ENCODE peak calls at places on chromosomes 13 and 19, in nine cellular contexts. One of them, this sample, is unnamed.

GRCh38 chr13:25231537-25231936 is 55.8 kb downstream of the MTMR6 start:
- DNase-seq in epithelial cell of esophagus: no peak
- DNase-seq in ascending aorta: no peak
- DNase-seq in A549: no peak
- DNase-seq in neural progenitor cell: no peak
- DNase-seq in heart right ventricle: no peak
- DNase-seq in endodermal cell: no peak
- DNase-seq in body of pancreas: no peak
- DNase-seq in choroid plexus epithelial cell: no peak
- DNase-seq in this sample: no peak

GRCh38 chr13:41356788-41357187 is 45.7 kb downstream of the NAA16 start:
- DNase-seq in epithelial cell of esophagus: peak; percentile 11
- DNase-seq in ascending aorta: no peak
- DNase-seq in A549: no peak
- DNase-seq in neural progenitor cell: no peak
- DNase-seq in heart right ventricle: no peak
- DNase-seq in endodermal cell: no peak
- DNase-seq in body of pancreas: no peak
- DNase-seq in choroid plexus epithelial cell: no peak
- DNase-seq in this sample: no peak

GRCh38 chr19:12997225-12997966 is 2.1 kb downstream of the NFIX start:
- DNase-seq in epithelial cell of esophagus: no peak
- DNase-seq in ascending aorta: no peak
- DNase-seq in A549: no peak
- DNase-seq in neural progenitor cell: no peak
- DNase-seq in heart right ventricle: no peak
- DNase-seq in endodermal cell: no peak
- DNase-seq in body of pancreas: no peak
- DNase-seq in choroid plexus epithelial cell: no peak
- DNase-seq in this sample: no peak

GRCh38 chr19:54178581-54179261 is 5.8 kb upstream of the TMC4 start:
- DNase-seq in epithelial cell of esophagus: no peak
- DNase-seq in ascending aorta: no peak
- DNase-seq in A549: no peak
- DNase-seq in neural progenitor cell: peak; percentile 66
- DNase-seq in heart right ventricle: no peak
- DNase-seq in endodermal cell: peak; percentile 87
- DNase-seq in body of pancreas: peak; percentile 45
- DNase-seq in choroid plexus epithelial cell: no peak
- DNase-seq in this sample: no peak

GRCh38 chr13:93942016-93942415 is 537.5 kb downstream of the DCT start:
- DNase-seq in epithelial cell of esophagus: peak; percentile 19
- DNase-seq in ascending aorta: no peak
- DNase-seq in A549: no peak
- DNase-seq in neural progenitor cell: no peak
- DNase-seq in heart right ventricle: no peak
- DNase-seq in endodermal cell: no peak
- DNase-seq in body of pancreas: no peak
- DNase-seq in choroid plexus epithelial cell: no peak
- DNase-seq in this sample: no peak

GRCh38 chr13:77745784-77746183 is 48.3 kb downstream of the SLAIN1 start:
- DNase-seq in epithelial cell of esophagus: no peak
- DNase-seq in ascending aorta: no peak
- DNase-seq in A549: no peak
- DNase-seq in neural progenitor cell: no peak
- DNase-seq in heart right ventricle: no peak
- DNase-seq in endodermal cell: no peak
- DNase-seq in body of pancreas: no peak
- DNase-seq in choroid plexus epithelial cell: no peak
- DNase-seq in this sample: no peak

GRCh38 chr13:75656590-75656989 is 20.5 kb downstream of the LMO7 start:
- DNase-seq in epithelial cell of esophagus: peak; percentile 55
- DNase-seq in ascending aorta: no peak
- DNase-seq in A549: no peak
- DNase-seq in neural progenitor cell: no peak
- DNase-seq in heart right ventricle: no peak
- DNase-seq in endodermal cell: no peak
- DNase-seq in body of pancreas: no peak
- DNase-seq in choroid plexus epithelial cell: no peak
- DNase-seq in this sample: no peak

GRCh38 chr13:114101831-114102520 is 30.4 kb downstream of the RASA3 start:
- DNase-seq in epithelial cell of esophagus: no peak
- DNase-seq in ascending aorta: no peak
- DNase-seq in A549: no peak
- DNase-seq in neural progenitor cell: no peak
- DNase-seq in heart right ventricle: peak; percentile 14
- DNase-seq in endodermal cell: peak; percentile 45
- DNase-seq in body of pancreas: no peak
- DNase-seq in choroid plexus epithelial cell: no peak
- DNase-seq in this sample: no peak

GRCh38 chr13:113432509-113433270 is 20.6 kb downstream of the ADPRHL1 start:
- DNase-seq in epithelial cell of esophagus: no peak
- DNase-seq in ascending aorta: no peak
- DNase-seq in A549: no peak
- DNase-seq in neural progenitor cell: no peak
- DNase-seq in heart right ventricle: no peak
- DNase-seq in endodermal cell: peak; percentile 35
- DNase-seq in body of pancreas: no peak
- DNase-seq in choroid plexus epithelial cell: no peak
- DNase-seq in this sample: no peak

GRCh38 chr13:66296875-66297274 is 933.3 kb downstream of the PCDH9 start:
- DNase-seq in epithelial cell of esophagus: no peak
- DNase-seq in ascending aorta: no peak
- DNase-seq in A549: no peak
- DNase-seq in neural progenitor cell: no peak
- DNase-seq in heart right ventricle: no peak
- DNase-seq in endodermal cell: no peak
- DNase-seq in body of pancreas: no peak
- DNase-seq in choroid plexus epithelial cell: no peak
- DNase-seq in this sample: no peak

GRCh38 chr19:33459220-33459619 is 62.4 kb downstream of the PEPD start:
- DNase-seq in epithelial cell of esophagus: no peak
- DNase-seq in ascending aorta: no peak
- DNase-seq in A549: no peak
- DNase-seq in neural progenitor cell: no peak
- DNase-seq in heart right ventricle: no peak
- DNase-seq in endodermal cell: peak; percentile 21
- DNase-seq in body of pancreas: peak; percentile 16
- DNase-seq in choroid plexus epithelial cell: no peak
- DNase-seq in this sample: no peak

GRCh38 chr19:5308471-5309437 is 31.9 kb downstream of the PTPRS start:
- DNase-seq in epithelial cell of esophagus: peak; percentile 43
- DNase-seq in ascending aorta: peak; percentile 47
- DNase-seq in A549: no peak
- DNase-seq in neural progenitor cell: no peak
- DNase-seq in heart right ventricle: peak; percentile 54
- DNase-seq in endodermal cell: no peak
- DNase-seq in body of pancreas: peak; percentile 74
- DNase-seq in choroid plexus epithelial cell: peak; percentile 95
- DNase-seq in this sample: no peak

GRCh38 chr13:61824168-61824567 is 408.5 kb upstream of the PCDH20 start:
- DNase-seq in epithelial cell of esophagus: no peak
- DNase-seq in ascending aorta: no peak
- DNase-seq in A549: no peak
- DNase-seq in neural progenitor cell: no peak
- DNase-seq in heart right ventricle: no peak
- DNase-seq in endodermal cell: no peak
- DNase-seq in body of pancreas: no peak
- DNase-seq in choroid plexus epithelial cell: no peak
- DNase-seq in this sample: no peak

GRCh38 chr13:30134578-30134977 is 172.8 kb downstream of the KATNAL1 start:
- DNase-seq in epithelial cell of esophagus: no peak
- DNase-seq in ascending aorta: no peak
- DNase-seq in A549: no peak
- DNase-seq in neural progenitor cell: no peak
- DNase-seq in heart right ventricle: no peak
- DNase-seq in endodermal cell: no peak
- DNase-seq in body of pancreas: no peak
- DNase-seq in choroid plexus epithelial cell: no peak
- DNase-seq in this sample: no peak

GRCh38 chr13:94339116-94339687 is 140.3 kb downstream of the DCT start:
- DNase-seq in epithelial cell of esophagus: no peak
- DNase-seq in ascending aorta: no peak
- DNase-seq in A549: no peak
- DNase-seq in neural progenitor cell: no peak
- DNase-seq in heart right ventricle: no peak
- DNase-seq in endodermal cell: no peak
- DNase-seq in body of pancreas: no peak
- DNase-seq in choroid plexus epithelial cell: peak; percentile 31
- DNase-seq in this sample: no peak

GRCh38 chr13:59112375-59112774 is 1051.4 kb downstream of the DIAPH3 start:
- DNase-seq in epithelial cell of esophagus: peak; percentile 49
- DNase-seq in ascending aorta: no peak
- DNase-seq in A549: peak; percentile 1
- DNase-seq in neural progenitor cell: peak; percentile 15
- DNase-seq in heart right ventricle: no peak
- DNase-seq in endodermal cell: no peak
- DNase-seq in body of pancreas: peak; percentile 30
- DNase-seq in choroid plexus epithelial cell: peak; percentile 99
- DNase-seq in this sample: peak; percentile 96

GRCh38 chr13:34208326-34208725 is 390.4 kb downstream of the RFC3 start:
- DNase-seq in epithelial cell of esophagus: no peak
- DNase-seq in ascending aorta: no peak
- DNase-seq in A549: no peak
- DNase-seq in neural progenitor cell: no peak
- DNase-seq in heart right ventricle: no peak
- DNase-seq in endodermal cell: no peak
- DNase-seq in body of pancreas: no peak
- DNase-seq in choroid plexus epithelial cell: peak; percentile 31
- DNase-seq in this sample: no peak

GRCh38 chr13:75547917-75548316 is 1.7 kb upstream of the UCHL3 start:
- DNase-seq in epithelial cell of esophagus: peak; percentile 30
- DNase-seq in ascending aorta: no peak
- DNase-seq in A549: no peak
- DNase-seq in neural progenitor cell: no peak
- DNase-seq in heart right ventricle: no peak
- DNase-seq in endodermal cell: no peak
- DNase-seq in body of pancreas: no peak
- DNase-seq in choroid plexus epithelial cell: no peak
- DNase-seq in this sample: no peak

GRCh38 chr13:30744056-30744684 is 8.8 kb downstream of the ALOX5AP start:
- DNase-seq in epithelial cell of esophagus: peak; percentile 36
- DNase-seq in ascending aorta: peak; percentile 62
- DNase-seq in A549: peak; percentile 35
- DNase-seq in neural progenitor cell: no peak
- DNase-seq in heart right ventricle: no peak
- DNase-seq in endodermal cell: no peak
- DNase-seq in body of pancreas: peak; percentile 65
- DNase-seq in choroid plexus epithelial cell: peak; percentile 57
- DNase-seq in this sample: no peak

DNA sequence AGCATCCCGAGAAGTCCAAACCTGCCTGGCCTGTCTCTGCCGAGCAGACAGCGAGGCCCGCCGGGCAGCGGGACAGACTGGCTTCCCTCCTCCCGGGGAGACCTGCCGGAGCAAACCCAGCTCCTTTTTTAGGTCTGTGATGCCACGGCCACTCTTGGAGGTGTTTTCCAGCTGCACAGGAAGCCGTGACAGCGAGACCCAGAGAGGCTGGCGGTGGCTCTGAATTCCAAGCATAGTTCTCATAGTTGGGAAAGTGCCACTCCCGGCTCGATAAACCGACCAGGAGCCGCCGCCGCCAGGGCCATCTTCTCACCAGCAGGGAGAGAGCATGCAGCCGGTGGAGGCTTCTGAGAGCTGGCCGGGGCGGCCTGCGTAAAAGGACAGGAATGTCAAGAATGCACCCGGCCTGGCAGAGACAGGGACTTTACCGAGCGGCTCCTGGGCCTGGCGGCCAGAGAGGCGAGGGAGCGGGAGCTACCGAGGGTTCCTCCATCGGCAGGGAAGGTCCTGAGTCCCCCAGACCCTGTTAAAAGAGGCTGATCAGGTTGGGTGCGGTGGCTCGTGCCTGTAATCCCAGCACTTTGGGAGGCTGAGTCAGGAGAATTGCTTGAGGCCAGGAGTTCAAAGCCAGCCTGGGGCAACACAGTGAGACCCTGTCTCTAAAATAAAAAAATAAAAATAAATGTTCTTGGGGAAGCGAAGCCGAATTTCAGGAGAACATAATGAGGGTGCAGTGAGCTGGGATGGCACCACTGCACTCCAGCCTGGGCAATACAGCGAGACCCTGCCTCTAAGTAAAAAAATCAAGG is 64.9 kb downstream of the GADD45B start:
- DNase-seq in epithelial cell of esophagus: peak; percentile 97
- DNase-seq in ascending aorta: no peak
- DNase-seq in A549: peak; percentile 97
- DNase-seq in neural progenitor cell: peak; percentile 98
- DNase-seq in heart right ventricle: peak; percentile 87
- DNase-seq in endodermal cell: peak; percentile 99
- DNase-seq in body of pancreas: peak; percentile 90
- DNase-seq in choroid plexus epithelial cell: peak; percentile 99
- DNase-seq in this sample: peak; percentile 98
- TF ChIP-seq CTCF in epithelial cell of esophagus: peak; percentile 27
- TF ChIP-seq CTCF in ascending aorta: no peak
- TF ChIP-seq CTCF in A549: no peak
- TF ChIP-seq CTCF in neural progenitor cell: peak; percentile 28
- TF ChIP-seq CTCF in heart right ventricle: peak; percentile 52
- TF ChIP-seq CTCF in endodermal cell: peak; percentile 57
- TF ChIP-seq CTCF in body of pancreas: no peak
- TF ChIP-seq CTCF in choroid plexus epithelial cell: peak; percentile 52
- TF ChIP-seq CTCF in this sample: peak; percentile 27

GRCh38 chr13:101916108-101916757 is 463.8 kb downstream of the ITGBL1 start:
- DNase-seq in epithelial cell of esophagus: peak; percentile 26
- DNase-seq in ascending aorta: no peak
- DNase-seq in A549: peak; percentile 37
- DNase-seq in neural progenitor cell: peak; percentile 84
- DNase-seq in heart right ventricle: peak; percentile 40
- DNase-seq in endodermal cell: peak; percentile 91
- DNase-seq in body of pancreas: peak; percentile 17
- DNase-seq in choroid plexus epithelial cell: peak; percentile 56
- DNase-seq in this sample: no peak
- H3K4me3 ChIP-seq in epithelial cell of esophagus: no peak overlapping the region
- H3K4me3 ChIP-seq in ascending aorta: peak overlapping the region; percentile 62
- H3K4me3 ChIP-seq in A549: peak overlapping the region; percentile 40
- H3K4me3 ChIP-seq in neural progenitor cell: peak overlapping the region; percentile 67
- H3K4me3 ChIP-seq in heart right ventricle: peak overlapping the region; percentile 42
- H3K4me3 ChIP-seq in endodermal cell: peak overlapping the region; percentile 68
- H3K4me3 ChIP-seq in body of pancreas: no peak overlapping the region
- H3K4me3 ChIP-seq in choroid plexus epithelial cell: peak overlapping the region; percentile 31
- H3K4me3 ChIP-seq in this sample: peak overlapping the region; percentile 33

GRCh38 chr13:111153279-111153976 is 38.3 kb downstream of the ARHGEF7 start:
- DNase-seq in epithelial cell of esophagus: peak; percentile 93
- DNase-seq in ascending aorta: peak; percentile 64
- DNase-seq in A549: peak; percentile 90
- DNase-seq in neural progenitor cell: peak; percentile 96
- DNase-seq in heart right ventricle: peak; percentile 95
- DNase-seq in endodermal cell: peak; percentile 97
- DNase-seq in body of pancreas: peak; percentile 91
- DNase-seq in choroid plexus epithelial cell: peak; percentile 91
- DNase-seq in this sample: peak; percentile 72
- TF ChIP-seq CTCF in epithelial cell of esophagus: no peak
- TF ChIP-seq CTCF in ascending aorta: no peak
- TF ChIP-seq CTCF in A549: no peak
- TF ChIP-seq CTCF in neural progenitor cell: peak; percentile 39
- TF ChIP-seq CTCF in heart right ventricle: peak; percentile 67
- TF ChIP-seq CTCF in endodermal cell: peak; percentile 57
- TF ChIP-seq CTCF in body of pancreas: no peak
- TF ChIP-seq CTCF in choroid plexus epithelial cell: peak; percentile 41
- TF ChIP-seq CTCF in this sample: peak; percentile 15

DNA sequence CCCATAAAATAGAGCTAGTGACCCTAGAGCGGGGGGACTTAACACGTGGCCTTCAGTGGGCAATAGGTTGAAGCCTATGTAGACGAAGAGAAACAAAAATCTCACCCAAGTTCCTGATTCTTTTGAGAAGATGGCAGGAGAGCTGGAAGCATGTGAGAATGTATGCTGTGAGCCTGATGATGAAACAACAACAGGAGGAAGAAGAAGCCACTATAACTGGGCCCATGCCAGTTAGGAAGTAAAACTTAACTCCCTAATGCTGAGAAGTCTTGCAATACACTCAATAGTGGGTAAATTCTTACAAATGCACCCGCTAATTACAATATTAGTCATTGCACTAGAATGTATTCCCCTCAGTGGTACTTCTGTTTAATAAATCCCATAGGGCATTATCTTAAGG is 9.0 kb downstream of the PCDH17 start:
- DNase-seq in epithelial cell of esophagus: no peak
- DNase-seq in ascending aorta: no peak
- DNase-seq in A549: no peak
- DNase-seq in neural progenitor cell: no peak
- DNase-seq in heart right ventricle: no peak
- DNase-seq in endodermal cell: no peak
- DNase-seq in body of pancreas: no peak
- DNase-seq in choroid plexus epithelial cell: no peak
- DNase-seq in this sample: peak; percentile 43
- H3K4me3 ChIP-seq in epithelial cell of esophagus: no peak overlapping the region
- H3K4me3 ChIP-seq in ascending aorta: no peak overlapping the region
- H3K4me3 ChIP-seq in A549: no peak overlapping the region
- H3K4me3 ChIP-seq in neural progenitor cell: no peak overlapping the region
- H3K4me3 ChIP-seq in heart right ventricle: no peak overlapping the region
- H3K4me3 ChIP-seq in endodermal cell: no peak overlapping the region
- H3K4me3 ChIP-seq in body of pancreas: no peak overlapping the region
- H3K4me3 ChIP-seq in choroid plexus epithelial cell: no peak overlapping the region
- H3K4me3 ChIP-seq in this sample: no peak overlapping the region

This sample was measured in retinal pigment epithelial cell.